ENCODE peak calls at places on chromosomes 4 and X, in five cellular contexts. I is lower lobe of right lung; F is body of pancreas; Q is right cardiac atrium; H is stimulated activated memory B cell treated with anti-CD40 and anti-IgM and Interleukin-4, amounts not matched to agents 10 μg/mL and 1 μg/mL and 100 μg/mL, for 72 hours. Y is an unnamed sample.

GRCh38 chr4:38062894-38063168 is 102.6 kb downstream of the PTTG2 start:
- ATAC-seq in I (no peak), F (no peak), Q (no peak), H (no peak), Y (peak; percentile 36)

GRCh38 chr4:119041951-119042560 is 93.6 kb upstream of the MYOZ2 start:
- ATAC-seq in F (peak; percentile 93), H (peak; percentile 78), I (peak; percentile 92), Q (peak; percentile 77), Y (peak; percentile 43)

GRCh38 chrX:3712870-3713224 is 602 bp downstream of the PRKX start:
- ATAC-seq in I (peak; percentile 51), F (peak; percentile 31), Q (peak; percentile 26), H (peak; percentile 29), Y (no peak)

GRCh38 chrX:23766650-23767551 is 16.1 kb upstream of the SAT1 start:
- ATAC-seq in Q (peak; percentile 73), H (peak; percentile 55), I (peak; percentile 40), F (peak; percentile 82), Y (no peak)

GRCh38 chrX:134373736-134374135 is 86.2 kb upstream of the HPRT1 start:
- ATAC-seq in Q (no peak), H (no peak), F (no peak), I (no peak), Y (no peak)

GRCh38 chr4:99104153-99104552 is 15.6 kb upstream of the ADH5 start:
- ATAC-seq in H (no peak), Q (no peak), I (no peak), F (no peak), Y (no peak)

GRCh38 chr4:143667461-143667860 is 33.0 kb downstream of the FREM3 start:
- ATAC-seq in H (no peak), F (peak; percentile 71), I (peak; percentile 75), Q (peak; percentile 92), Y (peak; percentile 77)

GRCh38 chrX:24392709-24393108 is 32.3 kb downstream of the SUPT20HL1 start:
- ATAC-seq in I (no peak), F (no peak), H (no peak), Q (peak; percentile 53), Y (no peak)

GRCh38 chr4:174604198-174604597 is 81.9 kb upstream of the HPGD start:
- ATAC-seq in Q (no peak), F (peak; percentile 71), I (peak; percentile 98), H (no peak), Y (no peak)

GRCh38 chr4:85291226-85291625 is 183.7 kb upstream of the ARHGAP24 start:
- ATAC-seq in F (no peak), H (no peak), I (no peak), Q (no peak), Y (no peak)